ENCODE peak calls at places on chromosomes 6 and 20, in nine cellular contexts. S, Q, T, C, E, Z, F, O and G are unnamed samples. For H3K27me3, the result is how much of the 10 kb centered on the place peaks cover.

GRCh38 chr6:81818778-81819491 is 66.5 kb upstream of the TENT5A start:
- DNase-seq in T (no peak), Q (no peak), E (no peak), O (no peak), C (no peak), S (no peak), Z (no peak), F (no peak), G (no peak)

GRCh38 chr6:108627692-108628565 is 67.2 kb downstream of the FOXO3 start:
- DNase-seq in O (no peak), Q (no peak), E (peak), F (peak), S (no peak), T (no peak), Z (no peak), C (peak), G (no peak)

GRCh38 chr6:150450918-150451317 is 82.1 kb downstream of the IYD start:
- DNase-seq in F (no peak), Q (no peak), S (no peak), T (no peak), Z (no peak), E (no peak), O (no peak), C (no peak), G (no peak)

GRCh38 chr6:88840806-88841539 is 122.4 kb downstream of the RNGTT start:
- DNase-seq in Z (no peak), F (peak), Q (no peak), O (no peak), E (no peak), C (no peak), S (no peak), T (no peak), G (no peak)

GRCh38 chr6:15990179-15990578 is 138.7 kb upstream of the MYLIP start:
- DNase-seq in E (no peak), F (no peak), S (no peak), Z (no peak), Q (no peak), C (no peak), O (no peak), T (no peak), G (no peak)

GRCh38 chr6:3884007-3884745 is 35.0 kb downstream of the FAM50B start:
- DNase-seq in E (peak), Z (no peak), T (no peak), Q (no peak), O (no peak), S (no peak), C (peak), F (peak), G (no peak)

GRCh38 chr6:162379762-162380409 is 347.7 kb downstream of the PRKN start:
- DNase-seq in O (no peak), S (no peak), Q (no peak), Z (no peak), E (no peak), F (peak), C (peak), T (no peak), G (no peak)

GRCh38 chr20:49386848-49387605 is 95.4 kb downstream of the KCNB1 start:
- DNase-seq in S (no peak), T (peak), O (no peak), Q (no peak), E (no peak), F (no peak), C (no peak), Z (peak), G (no peak)

GRCh38 chr6:21808551-21809181 is 215.1 kb downstream of the SOX4 start:
- DNase-seq in S (peak), F (peak), Q (no peak), E (peak), Z (no peak), T (no peak), O (no peak), C (no peak), G (peak)

GRCh38 chr6:45754432-45754831 is 261.2 kb downstream of the CLIC5 start:
- DNase-seq in T (no peak), Z (no peak), Q (no peak), C (no peak), O (no peak), F (no peak), E (no peak), S (no peak), G (peak)

GRCh38 chr20:60930023-60930790 is 321.9 kb upstream of the CDH4 start:
- DNase-seq in Q (no peak), F (no peak), Z (no peak), E (no peak), T (no peak), O (no peak), S (no peak), C (no peak), G (no peak)

GRCh38 chr6:130218136-130218535 is 4.6 kb downstream of the SAMD3 start:
- DNase-seq in S (no peak), T (no peak), E (no peak), Q (no peak), O (no peak), Z (no peak), C (no peak), F (no peak), G (no peak)

GRCh38 chr6:155120034-155120433 is 124.9 kb downstream of the TIAM2 start:
- DNase-seq in S (no peak), E (peak), Q (no peak), F (peak), O (no peak), Z (no peak), T (no peak), C (no peak), G (no peak)

GRCh38 chr6:129598244-129599187 is 111.5 kb downstream of the ARHGAP18 start:
- DNase-seq in O (no peak), E (peak), F (peak), Z (no peak), T (no peak), S (no peak), C (peak), Q (peak), G (no peak)

GRCh38 chr6:37618916-37619605 is 78.6 kb downstream of the MDGA1 start:
- DNase-seq in Q (no peak), F (no peak), E (no peak), T (no peak), O (no peak), Z (no peak), C (no peak), S (no peak), G (no peak)

GRCh38 chr20:17634666-17635319 is 47.2 kb downstream of the RRBP1 start:
- DNase-seq in C (no peak), F (no peak), O (no peak), Z (no peak), E (no peak), S (no peak), T (no peak), Q (no peak), G (no peak)

GRCh38 chr6:154962751-154963150 is 32.4 kb upstream of the TIAM2 start:
- DNase-seq in F (peak), E (peak), Z (no peak), C (peak), O (no peak), S (peak), T (no peak), Q (no peak), G (no peak)

GRCh38 chr6:159988983-159989454 is 20.1 kb downstream of the IGF2R start:
- DNase-seq in S (no peak), C (peak), T (peak), E (no peak), Z (no peak), Q (no peak), O (no peak), F (peak), G (peak)

GRCh38 chr6:137850137-137850714 is 16.8 kb upstream of the TNFAIP3 start:
- DNase-seq in C (no peak), Z (no peak), S (no peak), E (no peak), F (no peak), T (no peak), Q (no peak), O (no peak), G (no peak)

GRCh38 chr6:132797975-132798819 is at the start of gene SLC18B1:
- DNase-seq in O (peak), S (peak), F (no peak), T (peak), Z (peak), E (peak), Q (no peak), C (peak), G (peak)

GRCh38 chr6:41439524-41440418 is 104.4 kb downstream of the NCR2 start:
- DNase-seq in Q (no peak), Z (no peak), F (no peak), E (no peak), S (no peak), C (no peak), T (no peak), O (no peak), G (no peak)

GRCh38 chr20:37893566-37894241 is 9.2 kb upstream of the VSTM2L start:
- DNase-seq in C (no peak), S (no peak), Q (no peak), F (no peak), O (no peak), Z (no peak), T (no peak), E (no peak), G (no peak)

GRCh38 chr6:132282696-132283095 is 118.6 kb downstream of the MOXD1 start:
- DNase-seq in T (no peak), Z (no peak), Q (no peak), O (no peak), C (no peak), S (no peak), F (no peak), E (no peak), G (no peak)

GRCh38 chr6:136051140-136051775 is 198.9 kb downstream of the MTFR2 start:
- DNase-seq in C (peak), F (peak), Q (no peak), Z (no peak), O (no peak), E (no peak), T (no peak), S (no peak), G (no peak)
- H3K27me3 ChIP-seq in C (under half), F (under half), Q (under half), Z (under half), O (under half), E (under half), T (under half), S (under half), G (under half)

GRCh38 chr20:50981714-50982048 is 23.1 kb downstream of the MOCS3 start:
- DNase-seq in S (no peak), T (no peak), Q (no peak), E (no peak), Z (no peak), C (no peak), F (no peak), O (no peak), G (no peak)
- TF ChIP-seq CTCF in S (no peak), T (no peak), Q (no peak), E (no peak), Z (no peak), C (no peak), F (no peak), O (no peak), G (no peak)

GRCh38 chr20:57457243-57457761 is 66.1 kb downstream of the RBM38 start:
- DNase-seq in E (no peak), Z (no peak), C (no peak), S (no peak), O (peak), T (no peak), F (no peak), Q (no peak), G (no peak)
- H3K27me3 ChIP-seq in E (under half), Z (under half), C (under half), S (under half), O (under half), T (under half), F (under half), Q (under half), G (under half)

GRCh38 chr6:33779305-33779704 is 9.6 kb downstream of the LEMD2 start:
- DNase-seq in O (no peak), S (no peak), F (no peak), E (no peak), C (no peak), Z (peak), Q (no peak), T (no peak), G (no peak)
- TF ChIP-seq CTCF in O (no peak), S (no peak), F (peak), E (no peak), C (peak), Z (peak), Q (no peak), T (no peak), G (no peak)

GRCh38 chr20:62228982-62229545 is 9.0 kb upstream of the HRH3 start:
- DNase-seq in O (no peak), Q (no peak), C (no peak), T (no peak), E (no peak), F (no peak), S (no peak), Z (no peak), G (no peak)

GRCh38 chr20:62230696-62231095 is 7.6 kb upstream of the OSBPL2 start:
- DNase-seq in E (no peak), S (no peak), O (no peak), Z (no peak), T (no peak), C (no peak), F (no peak), Q (no peak), G (no peak)

GRCh38 chr20:62231292-62231691 is 7.0 kb upstream of the OSBPL2 start:
- DNase-seq in F (no peak), O (no peak), Z (no peak), E (no peak), Q (no peak), C (no peak), S (no peak), T (no peak), G (peak)

GRCh38 chr20:62229667-62230066 is 8.7 kb upstream of the OSBPL2 start:
- DNase-seq in Z (no peak), Q (no peak), E (no peak), F (no peak), S (no peak), C (no peak), O (no peak), T (no peak), G (no peak)

DNA sequence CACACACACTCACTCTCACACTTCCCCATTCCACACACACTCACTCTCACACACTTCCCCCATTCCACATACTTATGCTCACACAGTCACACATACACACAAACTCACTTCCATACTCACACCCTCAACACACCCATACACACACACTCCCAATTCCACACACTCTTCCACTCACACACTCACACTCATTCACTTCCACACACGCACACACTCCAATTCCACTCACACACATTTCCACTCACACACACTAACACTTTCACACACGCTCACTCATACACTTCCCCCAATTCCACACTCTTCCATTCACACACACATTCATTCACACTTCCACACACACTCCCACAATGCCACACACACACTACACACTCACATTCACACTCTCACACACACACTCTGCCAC is 8.0 kb upstream of the OSBPL2 start:
- DNase-seq in E (no peak), C (no peak), F (no peak), T (no peak), Q (no peak), S (no peak), Z (no peak), O (no peak), G (no peak)
- H3K27me3 ChIP-seq in E (under half), C (under half), F (under half), T (under half), Q (under half), S (under half), Z (under half), O (under half), G (half or more)

GRCh38 chr6:142138876-142139275 is 6.2 kb downstream of the GJE1 start:
- DNase-seq in O (no peak), T (no peak), F (no peak), E (no peak), C (no peak), Q (no peak), Z (no peak), S (no peak), G (no peak)
- TF ChIP-seq CTCF in O (no peak), T (no peak), F (no peak), E (peak), C (no peak), Q (no peak), Z (no peak), S (no peak), G (no peak)

DNA sequence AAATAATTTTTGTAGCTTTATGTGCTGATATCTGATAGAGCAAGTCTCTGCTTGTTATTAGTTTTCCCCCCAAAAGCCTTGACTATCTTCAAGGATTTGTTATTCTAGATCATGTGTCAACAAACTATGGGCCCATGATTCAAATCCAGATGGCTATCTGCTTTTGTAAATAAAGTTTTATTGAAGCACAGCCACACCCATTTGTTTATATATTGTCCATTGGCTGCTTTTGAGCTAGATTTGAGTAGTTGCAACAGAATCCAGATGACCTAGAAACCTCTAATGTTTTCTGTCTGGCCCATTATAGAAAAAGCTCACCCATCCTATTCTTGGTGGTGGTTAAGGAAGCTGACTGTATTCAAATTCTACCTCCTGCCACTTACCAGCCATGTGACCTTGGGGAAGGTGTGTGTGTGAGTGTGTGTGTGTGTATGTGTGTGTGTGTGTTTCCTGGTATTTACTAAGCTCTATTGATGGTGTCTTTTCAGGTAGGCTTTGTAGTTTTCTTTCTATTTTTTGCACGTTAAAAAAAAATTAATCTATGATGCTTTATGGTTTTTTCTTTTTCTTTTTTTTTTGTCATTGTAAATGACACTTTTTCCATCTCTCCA is 1.3 kb upstream of the GTSF1L start:
- DNase-seq in S (peak), Q (no peak), Z (no peak), C (no peak), E (no peak), F (no peak), T (no peak), O (no peak), G (no peak)
- H3K27me3 ChIP-seq in S (under half), Q (under half), Z (under half), C (under half), E (under half), F (under half), T (under half), O (under half), G (under half)

GRCh38 chr6:110357298-110357695 is 852 bp downstream of the METTL24 start:
- DNase-seq in E (no peak), O (no peak), C (no peak), S (no peak), Z (no peak), T (no peak), Q (no peak), F (no peak), G (no peak)

GRCh38 chr6:110358536-110359148 is 493 bp upstream of the METTL24 start:
- DNase-seq in T (no peak), Q (no peak), S (no peak), C (no peak), F (no peak), Z (no peak), O (no peak), E (no peak), G (no peak)

GRCh38 chr6:110359554-110359953 is 1.4 kb upstream of the METTL24 start:
- DNase-seq in C (peak), T (no peak), Q (no peak), S (no peak), E (no peak), O (no peak), Z (no peak), F (no peak), G (no peak)

GRCh38 chr6:110356778-110357177 is 1.4 kb downstream of the METTL24 start:
- DNase-seq in O (no peak), S (no peak), F (no peak), C (no peak), E (no peak), Z (no peak), T (no peak), Q (no peak), G (no peak)

DNA sequence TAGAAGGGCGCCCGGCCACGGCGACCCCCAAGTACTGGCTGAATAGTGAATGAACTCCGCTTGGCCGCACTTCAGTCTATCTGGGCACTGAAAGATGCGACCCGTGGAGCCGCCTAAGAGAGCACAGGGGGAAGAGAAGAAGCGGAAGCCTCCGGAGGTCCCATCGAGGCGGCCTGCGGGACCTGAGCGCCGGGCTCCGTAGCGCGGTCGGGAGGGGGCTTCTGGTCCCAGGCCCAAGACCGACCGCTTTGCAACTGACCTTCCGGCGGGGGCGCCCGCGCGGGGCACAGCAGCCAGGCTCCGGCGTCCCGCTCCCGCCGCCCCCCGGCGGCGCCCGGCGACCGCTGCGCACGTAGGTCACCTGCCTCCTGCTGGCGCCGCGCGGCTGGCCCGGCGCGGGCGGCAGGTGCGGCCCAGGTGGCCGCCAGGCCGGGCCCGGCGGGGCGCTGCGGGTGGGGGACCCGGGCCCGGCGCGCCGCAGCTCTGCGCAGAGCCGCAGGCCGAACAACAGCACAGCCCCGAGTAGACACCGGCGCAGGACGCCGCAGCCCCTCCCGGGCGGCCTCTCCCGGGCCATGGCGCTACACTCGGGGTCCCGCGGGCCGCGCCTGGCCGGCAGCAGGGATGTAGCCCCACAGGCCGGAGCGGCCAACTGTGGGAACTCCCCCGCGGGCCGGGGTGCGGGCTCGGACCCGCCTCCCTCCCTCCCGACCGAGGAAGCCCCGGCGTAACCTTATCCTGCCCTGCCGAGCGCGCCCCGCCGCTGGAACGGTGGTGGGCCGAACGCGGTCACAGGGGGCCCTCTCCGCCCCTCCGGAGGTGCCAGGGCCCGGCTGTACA is at the start of gene METTL24:
- DNase-seq in Q (no peak), T (no peak), O (no peak), E (no peak), C (no peak), F (no peak), Z (peak), S (no peak), G (peak)
- TF ChIP-seq CTCF in Q (no peak), T (no peak), O (no peak), E (no peak), C (no peak), F (no peak), Z (no peak), S (no peak), G (no peak)

GRCh38 chr20:33070413-33071053 is 8.9 kb upstream of the BPIFB4 start:
- DNase-seq in S (no peak), T (peak), C (no peak), F (no peak), Z (no peak), O (no peak), E (no peak), Q (no peak), G (no peak)
- H3K27me3 ChIP-seq in S (under half), T (under half), C (under half), F (under half), Z (under half), O (under half), E (under half), Q (under half), G (under half)

DNA sequence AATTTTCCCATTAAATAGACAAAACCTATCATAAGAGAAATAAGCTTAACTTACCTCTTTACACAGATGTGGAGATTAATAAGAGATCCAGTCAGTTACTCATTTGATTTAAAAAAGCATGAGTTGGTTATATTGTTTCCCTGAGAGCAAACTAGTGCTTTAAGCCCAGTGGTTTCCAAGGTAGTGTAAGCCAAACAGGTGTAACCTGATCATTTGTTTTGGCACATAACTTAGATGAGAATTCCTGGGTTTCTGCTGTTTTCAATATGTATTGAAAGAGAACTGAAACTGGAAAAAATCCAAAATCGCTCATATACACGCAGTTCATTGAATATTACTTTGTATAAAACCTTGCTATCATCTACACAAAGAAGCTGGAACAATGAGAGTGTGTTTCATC is 30.5 kb upstream of the SMIM8 start:
- DNase-seq in C (no peak), O (no peak), S (no peak), E (no peak), Z (no peak), F (no peak), T (no peak), Q (no peak), G (no peak)
- TF ChIP-seq CTCF in C (no peak), O (no peak), S (no peak), E (no peak), Z (no peak), F (no peak), T (no peak), Q (no peak), G (no peak)